ENCODE peak calls at places on chromosomes 4 and X, in seven cellular contexts. One of them, this sample, is unnamed.

GRCh38 chr4:170025523-170026252 is 507 bp downstream of the MFAP3L start:
- DNase-seq in PC-3: no peak
- DNase-seq in fibroblast of lung: no peak
- DNase-seq in uterus: peak; percentile 24
- DNase-seq in right cardiac atrium: peak; percentile 58
- DNase-seq in lung: no peak
- DNase-seq in mucosa of descending colon: peak; percentile 59
- DNase-seq in this sample: no peak

GRCh38 chr4:54509057-54509456 is 148.7 kb upstream of the KIT start:
- DNase-seq in mucosa of descending colon: no peak
- DNase-seq in right cardiac atrium: no peak
- DNase-seq in uterus: no peak
- DNase-seq in PC-3: no peak
- DNase-seq in fibroblast of lung: no peak
- DNase-seq in lung: no peak
- DNase-seq in this sample: no peak

GRCh38 chrX:12791253-12792228 is at the start of gene PRPS2:
- DNase-seq in PC-3: peak; percentile 51
- DNase-seq in uterus: peak; percentile 71
- DNase-seq in mucosa of descending colon: peak; percentile 82
- DNase-seq in right cardiac atrium: peak; percentile 84
- DNase-seq in fibroblast of lung: peak; percentile 43
- DNase-seq in lung: peak; percentile 67
- DNase-seq in this sample: no peak

GRCh38 chr4:124804584-124804983 is 92.1 kb upstream of the ANKRD50 start:
- DNase-seq in mucosa of descending colon: no peak
- DNase-seq in uterus: no peak
- DNase-seq in lung: no peak
- DNase-seq in fibroblast of lung: peak; percentile 37
- DNase-seq in PC-3: no peak
- DNase-seq in right cardiac atrium: no peak
- DNase-seq in this sample: no peak

GRCh38 chr4:52640808-52641595 is 18.1 kb downstream of the USP46 start:
- DNase-seq in PC-3: no peak
- DNase-seq in mucosa of descending colon: no peak
- DNase-seq in right cardiac atrium: no peak
- DNase-seq in fibroblast of lung: peak; percentile 80
- DNase-seq in lung: no peak
- DNase-seq in uterus: no peak
- DNase-seq in this sample: no peak

GRCh38 chr4:131499139-131499873 is 1649.8 kb upstream of the PCDH10 start:
- DNase-seq in fibroblast of lung: peak; percentile 89
- DNase-seq in lung: no peak
- DNase-seq in uterus: no peak
- DNase-seq in PC-3: peak; percentile 48
- DNase-seq in right cardiac atrium: peak; percentile 17
- DNase-seq in mucosa of descending colon: no peak
- DNase-seq in this sample: peak; percentile 93

GRCh38 chr4:173182403-173182802 is 13.8 kb downstream of the GALNT7 start:
- DNase-seq in right cardiac atrium: no peak
- DNase-seq in mucosa of descending colon: no peak
- DNase-seq in fibroblast of lung: peak; percentile 95
- DNase-seq in lung: no peak
- DNase-seq in PC-3: peak; percentile 82
- DNase-seq in uterus: no peak
- DNase-seq in this sample: peak; percentile 68

GRCh38 chr4:173436149-173436579 is 37.2 kb upstream of the SCRG1 start:
- DNase-seq in mucosa of descending colon: no peak
- DNase-seq in fibroblast of lung: peak; percentile 92
- DNase-seq in PC-3: no peak
- DNase-seq in right cardiac atrium: no peak
- DNase-seq in uterus: no peak
- DNase-seq in lung: no peak
- DNase-seq in this sample: peak; percentile 76

GRCh38 chrX:9928083-9928482 is 39.1 kb upstream of the CLDN34 start:
- DNase-seq in uterus: no peak
- DNase-seq in right cardiac atrium: no peak
- DNase-seq in fibroblast of lung: no peak
- DNase-seq in mucosa of descending colon: no peak
- DNase-seq in lung: no peak
- DNase-seq in PC-3: no peak
- DNase-seq in this sample: no peak

GRCh38 chr4:155946486-155946885 is 7.2 kb downstream of the CTSO start:
- DNase-seq in mucosa of descending colon: no peak
- DNase-seq in fibroblast of lung: peak; percentile 76
- DNase-seq in uterus: no peak
- DNase-seq in PC-3: no peak
- DNase-seq in right cardiac atrium: no peak
- DNase-seq in lung: no peak
- DNase-seq in this sample: no peak

GRCh38 chrX:41825796-41826195 is 97.6 kb downstream of the CASK start:
- DNase-seq in uterus: no peak
- DNase-seq in lung: no peak
- DNase-seq in fibroblast of lung: no peak
- DNase-seq in mucosa of descending colon: no peak
- DNase-seq in PC-3: no peak
- DNase-seq in right cardiac atrium: no peak
- DNase-seq in this sample: no peak

GRCh38 chrX:70970482-70970999 is 39.6 kb upstream of the SLC7A3 start:
- DNase-seq in lung: no peak
- DNase-seq in fibroblast of lung: peak; percentile 4
- DNase-seq in uterus: no peak
- DNase-seq in right cardiac atrium: no peak
- DNase-seq in PC-3: peak; percentile 49
- DNase-seq in mucosa of descending colon: no peak
- DNase-seq in this sample: no peak

GRCh38 chr4:37453004-37453360 is 208.4 kb downstream of the NWD2 start:
- DNase-seq in right cardiac atrium: no peak
- DNase-seq in fibroblast of lung: peak; percentile 70
- DNase-seq in lung: peak; percentile 61
- DNase-seq in mucosa of descending colon: no peak
- DNase-seq in PC-3: peak; percentile 87
- DNase-seq in uterus: peak; percentile 75
- DNase-seq in this sample: peak; percentile 67

GRCh38 chr4:110633358-110634319 is 10.8 kb upstream of the PITX2 start:
- DNase-seq in right cardiac atrium: no peak
- DNase-seq in PC-3: no peak
- DNase-seq in lung: no peak
- DNase-seq in fibroblast of lung: no peak
- DNase-seq in uterus: no peak
- DNase-seq in mucosa of descending colon: peak; percentile 25
- DNase-seq in this sample: no peak

GRCh38 chr4:110630621-110631402 is 7.9 kb upstream of the PITX2 start:
- DNase-seq in PC-3: no peak
- DNase-seq in lung: no peak
- DNase-seq in right cardiac atrium: no peak
- DNase-seq in mucosa of descending colon: peak; percentile 35
- DNase-seq in uterus: no peak
- DNase-seq in fibroblast of lung: no peak
- DNase-seq in this sample: no peak

GRCh38 chr4:110632506-110633357 is 9.9 kb upstream of the PITX2 start:
- DNase-seq in fibroblast of lung: no peak
- DNase-seq in right cardiac atrium: peak; percentile 41
- DNase-seq in lung: no peak
- DNase-seq in mucosa of descending colon: peak; percentile 25
- DNase-seq in PC-3: no peak
- DNase-seq in uterus: no peak
- DNase-seq in this sample: no peak

GRCh38 chr4:110629780-110630500 is 7.1 kb upstream of the PITX2 start:
- DNase-seq in uterus: no peak
- DNase-seq in PC-3: no peak
- DNase-seq in right cardiac atrium: no peak
- DNase-seq in mucosa of descending colon: no peak
- DNase-seq in lung: no peak
- DNase-seq in fibroblast of lung: no peak
- DNase-seq in this sample: no peak

GRCh38 chr4:110631582-110632505 is 9.0 kb upstream of the PITX2 start:
- DNase-seq in lung: peak; percentile 71
- DNase-seq in fibroblast of lung: peak; percentile 70
- DNase-seq in PC-3: peak; percentile 80
- DNase-seq in right cardiac atrium: peak; percentile 82
- DNase-seq in uterus: peak; percentile 31
- DNase-seq in mucosa of descending colon: peak; percentile 82
- DNase-seq in this sample: peak; percentile 69
- H3K4me3 ChIP-seq in lung: no peak overlapping the region
- H3K4me3 ChIP-seq in fibroblast of lung: peak overlapping the region; percentile 11
- H3K4me3 ChIP-seq in PC-3: peak overlapping the region; percentile 61
- H3K4me3 ChIP-seq in right cardiac atrium: no peak overlapping the region
- H3K4me3 ChIP-seq in uterus: no peak overlapping the region
- H3K4me3 ChIP-seq in mucosa of descending colon: no peak overlapping the region
- H3K4me3 ChIP-seq in this sample: peak overlapping the region; percentile 38

GRCh38 chrX:134547047-134547679 is 87.2 kb downstream of the HPRT1 start:
- DNase-seq in PC-3: no peak
- DNase-seq in mucosa of descending colon: no peak
- DNase-seq in lung: no peak
- DNase-seq in fibroblast of lung: no peak
- DNase-seq in uterus: no peak
- DNase-seq in right cardiac atrium: no peak
- DNase-seq in this sample: no peak

GRCh38 chrX:134544614-134545255 is 84.8 kb downstream of the HPRT1 start:
- DNase-seq in fibroblast of lung: no peak
- DNase-seq in mucosa of descending colon: peak; percentile 45
- DNase-seq in PC-3: no peak
- DNase-seq in uterus: no peak
- DNase-seq in lung: no peak
- DNase-seq in right cardiac atrium: no peak
- DNase-seq in this sample: no peak

GRCh38 chrX:134545524-134545923 is 85.6 kb downstream of the HPRT1 start:
- DNase-seq in fibroblast of lung: no peak
- DNase-seq in lung: no peak
- DNase-seq in uterus: no peak
- DNase-seq in right cardiac atrium: no peak
- DNase-seq in mucosa of descending colon: no peak
- DNase-seq in PC-3: no peak
- DNase-seq in this sample: no peak

GRCh38 chrX:134544189-134544588 is 84.2 kb downstream of the HPRT1 start:
- DNase-seq in lung: no peak
- DNase-seq in right cardiac atrium: no peak
- DNase-seq in uterus: no peak
- DNase-seq in fibroblast of lung: no peak
- DNase-seq in PC-3: no peak
- DNase-seq in mucosa of descending colon: no peak
- DNase-seq in this sample: no peak

GRCh38 chrX:134546187-134546586 is 86.2 kb downstream of the HPRT1 start:
- DNase-seq in right cardiac atrium: no peak
- DNase-seq in PC-3: no peak
- DNase-seq in fibroblast of lung: no peak
- DNase-seq in mucosa of descending colon: no peak
- DNase-seq in uterus: no peak
- DNase-seq in lung: no peak
- DNase-seq in this sample: no peak
- H3K4me3 ChIP-seq in right cardiac atrium: no peak overlapping the region
- H3K4me3 ChIP-seq in PC-3: no peak overlapping the region
- H3K4me3 ChIP-seq in fibroblast of lung: peak overlapping the region; percentile 98
- H3K4me3 ChIP-seq in mucosa of descending colon: no peak overlapping the region
- H3K4me3 ChIP-seq in uterus: no peak overlapping the region
- H3K4me3 ChIP-seq in lung: no peak overlapping the region
- H3K4me3 ChIP-seq in this sample: peak overlapping the region; percentile 59

GRCh38 chr4:4860381-4860802 is 927 bp downstream of the MSX1 start:
- DNase-seq in mucosa of descending colon: no peak
- DNase-seq in fibroblast of lung: no peak
- DNase-seq in lung: no peak
- DNase-seq in PC-3: no peak
- DNase-seq in uterus: no peak
- DNase-seq in right cardiac atrium: no peak
- DNase-seq in this sample: no peak

GRCh38 chr4:4859010-4859798 is at the start of gene MSX1:
- DNase-seq in lung: peak; percentile 82
- DNase-seq in uterus: peak; percentile 87
- DNase-seq in PC-3: peak; percentile 75
- DNase-seq in fibroblast of lung: peak; percentile 84
- DNase-seq in right cardiac atrium: peak; percentile 93
- DNase-seq in mucosa of descending colon: peak; percentile 84
- DNase-seq in this sample: peak; percentile 64

GRCh38 chr4:4859799-4860380 is 425 bp downstream of the MSX1 start:
- DNase-seq in fibroblast of lung: no peak
- DNase-seq in mucosa of descending colon: no peak
- DNase-seq in uterus: no peak
- DNase-seq in lung: no peak
- DNase-seq in right cardiac atrium: peak; percentile 50
- DNase-seq in PC-3: no peak
- DNase-seq in this sample: no peak

GRCh38 chr4:4861592-4862551 is 2.4 kb downstream of the MSX1 start:
- DNase-seq in mucosa of descending colon: no peak
- DNase-seq in lung: no peak
- DNase-seq in fibroblast of lung: no peak
- DNase-seq in PC-3: no peak
- DNase-seq in uterus: no peak
- DNase-seq in right cardiac atrium: no peak
- DNase-seq in this sample: no peak

DNA sequence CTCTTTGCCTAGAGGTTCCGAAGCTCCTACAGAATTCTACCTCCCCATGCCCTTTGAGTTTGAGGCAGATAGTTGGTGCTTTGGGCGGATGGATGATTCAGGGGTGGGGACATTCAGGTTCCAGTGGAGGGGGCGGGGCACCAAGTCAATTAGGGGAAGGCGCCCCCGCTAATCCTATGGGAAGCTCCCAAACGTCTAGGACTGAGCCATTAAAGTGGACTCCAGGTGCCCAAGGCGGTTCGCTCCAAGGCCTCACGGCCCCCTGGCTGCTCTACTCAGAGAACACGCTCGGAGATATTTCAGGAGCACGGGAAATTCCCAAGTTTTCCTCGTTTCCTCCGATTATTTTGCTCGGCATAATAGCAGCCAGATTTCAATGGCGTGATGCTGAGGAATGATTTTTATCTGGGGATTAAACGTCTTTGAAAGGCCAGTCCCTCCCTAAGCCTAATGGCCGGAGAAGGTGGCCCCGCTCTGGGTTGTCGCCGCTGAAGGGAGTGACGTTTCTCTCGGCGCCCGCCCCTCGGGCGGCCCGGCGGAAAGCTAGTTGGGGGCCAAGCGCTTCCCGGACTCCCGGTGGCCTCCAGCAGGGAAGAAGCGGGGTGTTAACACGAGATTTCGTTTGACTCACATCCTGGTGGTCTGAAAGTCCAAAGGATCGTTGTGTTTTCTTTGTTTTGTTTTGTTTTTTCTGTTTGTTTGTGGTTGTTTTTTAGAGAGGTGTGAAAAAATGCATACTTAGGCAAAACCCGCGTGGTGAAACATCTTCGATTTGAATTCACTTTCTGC is 1.5 kb downstream of the MSX1 start:
- DNase-seq in mucosa of descending colon: no peak
- DNase-seq in lung: no peak
- DNase-seq in PC-3: no peak
- DNase-seq in right cardiac atrium: peak; percentile 75
- DNase-seq in fibroblast of lung: no peak
- DNase-seq in uterus: peak; percentile 37
- DNase-seq in this sample: no peak
- H3K4me3 ChIP-seq in mucosa of descending colon: no peak overlapping the region
- H3K4me3 ChIP-seq in lung: peak overlapping the region; percentile 70
- H3K4me3 ChIP-seq in PC-3: peak overlapping the region; percentile 86
- H3K4me3 ChIP-seq in right cardiac atrium: peak overlapping the region; percentile 75
- H3K4me3 ChIP-seq in fibroblast of lung: peak overlapping the region; percentile 74
- H3K4me3 ChIP-seq in uterus: peak overlapping the region; percentile 59
- H3K4me3 ChIP-seq in this sample: peak overlapping the region; percentile 79

DNA sequence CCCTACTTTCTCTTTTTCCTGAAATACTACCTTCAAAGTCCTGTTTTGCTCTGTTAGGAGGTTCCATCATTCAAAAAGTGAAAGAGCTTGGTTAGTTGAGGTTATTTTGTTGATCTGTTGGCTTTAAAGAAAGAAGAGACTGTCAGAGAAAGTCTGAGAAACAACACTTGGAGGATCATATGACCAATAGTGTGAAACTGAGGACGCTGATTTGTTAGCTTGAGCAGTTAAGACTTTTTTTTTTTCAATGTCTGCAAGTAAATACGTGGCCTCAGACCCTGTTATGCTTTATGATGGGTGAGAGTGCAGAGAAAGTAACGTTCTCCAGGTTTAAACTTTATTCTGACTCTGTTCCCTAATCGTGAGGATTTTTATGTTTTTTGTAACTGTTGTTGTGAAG is 45.9 kb downstream of the GAB1 start:
- DNase-seq in lung: no peak
- DNase-seq in right cardiac atrium: no peak
- DNase-seq in PC-3: no peak
- DNase-seq in uterus: no peak
- DNase-seq in fibroblast of lung: peak; percentile 59
- DNase-seq in mucosa of descending colon: no peak
- DNase-seq in this sample: no peak
- H3K4me3 ChIP-seq in lung: no peak overlapping the region
- H3K4me3 ChIP-seq in right cardiac atrium: peak overlapping the region; percentile 27
- H3K4me3 ChIP-seq in PC-3: peak overlapping the region; percentile 27
- H3K4me3 ChIP-seq in uterus: no peak overlapping the region
- H3K4me3 ChIP-seq in fibroblast of lung: peak overlapping the region; percentile 40
- H3K4me3 ChIP-seq in mucosa of descending colon: no peak overlapping the region
- H3K4me3 ChIP-seq in this sample: no peak overlapping the region